ENCODE peak calls at places on chromosomes 5 and 9, in four cellular contexts. D, V, S and O are unnamed samples.

GRCh38 chr9:14089051-14089798 is 224.7 kb downstream of the NFIB start:
- DNase-seq in D (no peak), V (no peak), S (no peak), O (no peak)

GRCh38 chr5:65151632-65152031 is 330.1 kb downstream of the ADAMTS6 start:
- DNase-seq in D (no peak), V (no peak), S (no peak), O (no peak)

GRCh38 chr5:131634666-131634995 is 398 bp downstream of the RAPGEF6 start:
- DNase-seq in D (no peak), V (peak), S (peak), O (peak)

GRCh38 chr5:154467655-154468354 is 10.2 kb downstream of the HAND1 start:
- DNase-seq in D (peak), V (peak), S (no peak), O (peak)

GRCh38 chr9:114908104-114908621 is 22.2 kb downstream of the TNFSF8 start:
- DNase-seq in D (no peak), V (peak), S (peak), O (peak)

GRCh38 chr5:3317051-3317795 is 278.4 kb upstream of the IRX1 start:
- DNase-seq in D (no peak), V (no peak), S (no peak), O (no peak)

GRCh38 chr5:4628645-4629385 is 511.3 kb upstream of the ADAMTS16 start:
- DNase-seq in D (no peak), V (no peak), S (no peak), O (no peak)

GRCh38 chr5:103505581-103506305 is 56.8 kb downstream of the NUDT12 start:
- DNase-seq in D (no peak), V (no peak), S (no peak), O (no peak)

GRCh38 chr9:35859310-35859994 is 10.7 kb downstream of the OR13J1 start:
- DNase-seq in D (no peak), V (no peak), S (no peak), O (peak)

GRCh38 chr5:156411131-156411727 is 84.3 kb downstream of the SGCD start:
- DNase-seq in D (no peak), V (no peak), S (no peak), O (no peak)

GRCh38 chr9:131236161-131236560 is 40.1 kb downstream of the FAM78A start:
- DNase-seq in D (no peak), V (no peak), S (no peak), O (no peak)

GRCh38 chr9:96256800-96257199 is 45.2 kb downstream of the HSD17B3 start:
- DNase-seq in D (no peak), V (peak), S (no peak), O (no peak)

GRCh38 chr9:105299190-105299854 is 54.9 kb downstream of the SLC44A1 start:
- DNase-seq in D (no peak), V (no peak), S (no peak), O (no peak)

GRCh38 chr9:9585920-9586319 is 1026.9 kb downstream of the PTPRD start:
- DNase-seq in D (no peak), V (no peak), S (no peak), O (no peak)

GRCh38 chr5:62100201-62100600 is 205.8 kb upstream of the KIF2A start:
- DNase-seq in D (no peak), V (no peak), S (no peak), O (no peak)

GRCh38 chr9:18608371-18608770 is 134.4 kb downstream of the ADAMTSL1 start:
- DNase-seq in D (no peak), V (no peak), S (no peak), O (no peak)

GRCh38 chr5:61732796-61733195 is 400.7 kb downstream of the ZSWIM6 start:
- DNase-seq in D (no peak), V (no peak), S (no peak), O (no peak)

GRCh38 chr5:155070781-155071180 is 57.2 kb downstream of the KIF4B start:
- DNase-seq in D (no peak), V (no peak), S (no peak), O (peak)

GRCh38 chr5:75524591-75524990 is 12.9 kb downstream of the POLK start:
- DNase-seq in D (no peak), V (no peak), S (no peak), O (no peak)

GRCh38 chr9:34513567-34514214 is 9.1 kb downstream of the ENHO start:
- DNase-seq in D (no peak), V (no peak), S (no peak), O (peak)

GRCh38 chr5:32501623-32502022 is 57.1 kb upstream of the ZFR start:
- DNase-seq in D (no peak), V (no peak), S (no peak), O (no peak)

GRCh38 chr5:464843-465590 is 22.0 kb downstream of the EXOC3 start:
- DNase-seq in D (no peak), V (no peak), S (no peak), O (no peak)

GRCh38 chr5:129899454-129899853 is 4.8 kb upstream of the CHSY3 start:
- DNase-seq in D (no peak), V (no peak), S (no peak), O (peak)

GRCh38 chr5:102451082-102451481 is 47.7 kb downstream of the SLCO6A1 start:
- DNase-seq in D (no peak), V (no peak), S (no peak), O (no peak)

GRCh38 chr5:20213803-20214202 is 225.8 kb upstream of the CDH18 start:
- DNase-seq in D (no peak), V (no peak), S (no peak), O (no peak)

GRCh38 chr5:92909545-92909962 is 671.5 kb downstream of the NR2F1-AS1 start:
- DNase-seq in D (no peak), V (no peak), S (no peak), O (peak)

GRCh38 chr9:137907776-137908175 is 30.2 kb downstream of the CACNA1B start:
- DNase-seq in D (no peak), V (no peak), S (no peak), O (no peak)

GRCh38 chr5:98794414-98795080 is 21.1 kb downstream of the RGMB start:
- DNase-seq in D (no peak), V (no peak), S (no peak), O (no peak)

GRCh38 chr5:98795243-98795642 is 21.8 kb downstream of the RGMB start:
- DNase-seq in D (no peak), V (no peak), S (no peak), O (no peak)

GRCh38 chr5:98793223-98793622 is 19.8 kb downstream of the RGMB start:
- DNase-seq in D (no peak), V (no peak), S (no peak), O (no peak)

GRCh38 chr5:98791928-98792580 is 18.6 kb downstream of the RGMB start:
- DNase-seq in D (no peak), V (no peak), S (no peak), O (no peak)

GRCh38 chr5:98794001-98794400 is 20.5 kb downstream of the RGMB start:
- DNase-seq in D (no peak), V (no peak), S (no peak), O (no peak)
- TF ChIP-seq JUND in D (no peak), V (no peak), S (no peak), O (no peak)

DNA sequence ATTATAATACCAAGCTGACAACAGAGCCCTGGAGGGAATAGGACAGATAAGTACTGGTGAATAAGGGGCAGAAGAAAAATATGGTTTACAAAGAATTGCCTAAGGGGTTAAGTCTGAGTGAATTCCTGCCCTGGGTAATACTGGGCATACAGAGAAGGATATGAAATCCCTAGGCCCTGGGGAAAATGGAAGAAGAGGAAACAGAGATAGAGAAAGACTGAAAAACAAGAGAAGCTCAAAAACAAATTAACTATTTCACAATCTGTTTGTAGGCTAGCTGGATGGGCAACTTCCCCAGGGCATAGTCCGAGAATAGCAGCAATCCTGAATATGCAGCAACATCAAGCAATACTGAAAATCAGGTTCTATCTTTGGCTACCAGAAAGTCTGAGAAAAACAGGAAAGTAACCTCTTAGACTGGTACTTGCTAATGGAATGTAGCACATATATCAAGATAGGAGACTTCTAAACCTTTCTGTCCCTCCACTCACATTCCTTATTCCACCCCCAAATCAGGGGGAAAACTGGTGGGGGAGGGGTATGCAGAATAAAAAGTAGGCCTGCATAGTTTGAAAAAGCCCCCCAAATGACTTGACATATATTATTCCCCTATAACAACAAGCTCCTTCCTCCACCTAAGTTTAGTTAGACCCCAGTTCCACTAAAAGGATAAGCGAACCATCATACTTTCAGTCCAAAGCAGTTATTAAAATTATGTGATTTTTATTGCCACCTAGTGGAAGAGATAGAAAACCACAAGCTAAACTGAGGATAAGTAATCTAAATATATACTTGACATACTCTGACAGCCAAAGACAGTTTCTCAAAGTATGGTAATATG is 20.6 kb downstream of the SLC38A9 start:
- DNase-seq in D (no peak), V (peak), S (no peak), O (peak)
- TF ChIP-seq JUND in D (no peak), V (no peak), S (no peak), O (no peak)

DNA sequence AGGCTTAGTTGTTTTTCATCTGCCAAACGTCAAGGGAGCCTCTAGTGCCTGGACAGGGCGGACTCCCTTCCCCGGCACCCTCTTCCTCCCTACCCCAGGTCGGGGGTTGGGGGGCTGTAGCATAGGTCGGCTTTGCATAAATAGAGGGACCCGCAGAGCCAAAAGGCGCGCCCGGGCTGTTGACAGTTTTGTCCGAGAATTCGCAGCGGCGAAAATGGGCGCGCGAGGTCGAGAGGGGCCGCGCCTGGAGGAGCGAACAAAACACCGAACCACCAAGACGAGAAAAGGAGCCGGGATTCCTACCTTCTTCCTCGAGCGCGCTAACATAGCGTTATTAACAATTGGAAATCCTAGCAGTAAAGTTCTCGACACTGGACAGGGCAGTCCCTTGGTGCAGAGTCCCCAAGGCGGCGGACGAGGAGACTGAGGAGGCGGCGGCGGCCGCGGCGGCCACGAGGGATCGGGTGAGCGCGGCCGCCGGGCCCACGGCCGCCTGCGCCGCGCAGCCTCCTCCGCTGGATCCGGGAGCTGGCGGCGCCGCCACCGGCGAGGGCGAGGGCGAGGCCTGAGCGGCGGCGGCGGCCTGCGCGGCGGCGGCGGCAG is 1.8 kb downstream of the FOXD1 start:
- DNase-seq in D (no peak), V (no peak), S (no peak), O (no peak)
- TF ChIP-seq JUND in D (no peak), V (no peak), S (no peak), O (no peak)

GRCh38 chr9:128393171-128393761 is 22.1 kb downstream of the URM1 start:
- DNase-seq in D (no peak), V (no peak), S (no peak), O (no peak)

GRCh38 chr9:128393971-128394370 is 22.8 kb downstream of the URM1 start:
- DNase-seq in D (no peak), V (no peak), S (no peak), O (no peak)

GRCh38 chr9:128390813-128391711 is 19.9 kb downstream of the URM1 start:
- DNase-seq in D (no peak), V (no peak), S (no peak), O (no peak)

GRCh38 chr9:128391956-128392301 is 20.8 kb downstream of the URM1 start:
- DNase-seq in D (no peak), V (no peak), S (no peak), O (no peak)

DNA sequence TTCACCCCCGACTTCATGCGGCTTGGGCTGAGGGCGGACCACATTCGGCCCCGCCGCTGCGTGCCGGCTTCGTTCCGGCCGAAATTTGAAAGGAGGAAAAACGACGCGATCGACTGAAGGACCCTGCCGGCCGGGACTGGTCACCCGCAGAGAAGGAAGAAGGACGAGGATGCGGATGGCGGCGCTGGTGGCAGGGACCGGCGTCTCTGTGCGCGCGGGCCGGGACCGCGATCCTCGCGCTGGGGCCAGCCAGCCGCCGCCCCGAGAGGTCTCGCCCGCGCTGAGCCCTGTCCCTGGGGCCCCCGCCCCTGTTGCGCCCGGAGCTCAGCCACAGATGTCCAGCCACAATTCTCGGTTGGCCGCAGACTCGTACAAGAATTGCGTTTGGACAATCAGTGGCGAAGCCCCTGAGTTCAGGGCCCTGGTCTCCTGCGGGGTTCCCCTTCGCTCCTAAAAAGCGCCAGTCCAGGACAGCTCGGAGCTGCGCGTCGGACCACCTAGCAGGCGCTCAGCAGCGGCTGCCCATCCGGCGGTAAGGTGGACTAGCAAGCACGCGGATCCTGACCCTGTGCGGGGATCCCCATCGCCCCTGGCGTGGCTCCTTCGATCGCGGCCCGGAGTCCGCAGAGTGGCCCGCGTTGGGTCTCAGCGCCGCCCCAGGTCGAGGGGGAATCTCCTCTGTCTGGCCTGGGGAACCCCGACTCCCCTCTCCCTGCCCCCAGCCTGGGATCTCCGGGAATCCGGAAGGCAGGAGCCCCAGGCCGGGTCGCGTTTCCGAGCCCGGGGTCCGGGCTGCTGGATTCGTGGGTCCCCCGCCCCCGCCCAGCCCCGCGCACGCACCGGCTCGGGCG is 21.4 kb downstream of the URM1 start:
- DNase-seq in D (no peak), V (no peak), S (no peak), O (no peak)
- TF ChIP-seq JUND in D (no peak), V (no peak), S (no peak), O (no peak)

GRCh38 chr5:112254303-112254702 is 164.8 kb downstream of the EPB41L4A start:
- DNase-seq in D (no peak), V (no peak), S (no peak), O (no peak)

GRCh38 chr5:112257961-112258360 is 161.1 kb downstream of the EPB41L4A start:
- DNase-seq in D (no peak), V (no peak), S (no peak), O (no peak)

GRCh38 chr5:112248643-112249042 is 170.4 kb downstream of the EPB41L4A start:
- DNase-seq in D (no peak), V (no peak), S (no peak), O (no peak)

GRCh38 chr5:112250551-112250950 is 168.5 kb downstream of the EPB41L4A start:
- DNase-seq in D (no peak), V (no peak), S (no peak), O (no peak)

GRCh38 chr5:112253478-112254250 is 165.4 kb downstream of the EPB41L4A start:
- DNase-seq in D (no peak), V (no peak), S (no peak), O (no peak)
- TF ChIP-seq JUND in D (no peak), V (no peak), S (no peak), O (no peak)

GRCh38 chr9:89342948-89343347 is 24.6 kb downstream of the SECISBP2 start:
- DNase-seq in D (no peak), V (no peak), S (no peak), O (no peak)
- TF ChIP-seq JUND in D (no peak), V (no peak), S (no peak), O (no peak)

GRCh38 chr9:134413890-134414731 is 87.9 kb downstream of the RXRA start:
- DNase-seq in D (no peak), V (peak), S (no peak), O (no peak)
- TF ChIP-seq JUND in D (no peak), V (no peak), S (no peak), O (no peak)

GRCh38 chr9:85230081-85230480 is 511.7 kb downstream of the AGTPBP1 start:
- DNase-seq in D (no peak), V (no peak), S (no peak), O (no peak)

GRCh38 chr9:85224301-85224700 is 517.5 kb downstream of the AGTPBP1 start:
- DNase-seq in D (no peak), V (no peak), S (no peak), O (no peak)

GRCh38 chr9:85223506-85224108 is 518.1 kb downstream of the AGTPBP1 start:
- DNase-seq in D (no peak), V (no peak), S (no peak), O (no peak)

GRCh38 chr9:85228111-85228855 is 513.5 kb downstream of the AGTPBP1 start:
- DNase-seq in D (no peak), V (no peak), S (no peak), O (no peak)

GRCh38 chr9:85224729-85225128 is 517.0 kb downstream of the AGTPBP1 start:
- DNase-seq in D (no peak), V (peak), S (no peak), O (no peak)
- TF ChIP-seq JUND in D (no peak), V (peak), S (no peak), O (no peak)